ENCODE peak calls at places on chromosome X, in five cellular contexts. One of them, this sample, is unnamed.

GRCh38 chrX:17294561-17294960 is 80.4 kb upstream of the NHS start:
- DNase-seq in esophagus squamous epithelium: no peak
- DNase-seq in CD4-positive, alpha-beta T cell: no peak
- DNase-seq in fibroblast of pulmonary artery: no peak
- DNase-seq in NCI-H82: no peak
- DNase-seq in this sample: no peak

GRCh38 chrX:119990995-119991787 is 47.6 kb upstream of the NKAP start:
- DNase-seq in CD4-positive, alpha-beta T cell: no peak
- DNase-seq in esophagus squamous epithelium: no peak
- DNase-seq in NCI-H82: peak
- DNase-seq in fibroblast of pulmonary artery: no peak
- DNase-seq in this sample: no peak

GRCh38 chrX:154136627-154137161 is 7.3 kb upstream of the OPN1LW start:
- DNase-seq in fibroblast of pulmonary artery: peak
- DNase-seq in NCI-H82: peak
- DNase-seq in esophagus squamous epithelium: no peak
- DNase-seq in CD4-positive, alpha-beta T cell: peak
- DNase-seq in this sample: no peak

GRCh38 chrX:141879616-141880015 is 24.1 kb upstream of the MAGEC1 start:
- DNase-seq in esophagus squamous epithelium: no peak
- DNase-seq in CD4-positive, alpha-beta T cell: no peak
- DNase-seq in NCI-H82: peak
- DNase-seq in fibroblast of pulmonary artery: no peak
- DNase-seq in this sample: no peak

GRCh38 chrX:150558424-150558823 is 10.0 kb upstream of the MTM1 start:
- DNase-seq in esophagus squamous epithelium: no peak
- DNase-seq in fibroblast of pulmonary artery: no peak
- DNase-seq in CD4-positive, alpha-beta T cell: no peak
- DNase-seq in NCI-H82: no peak
- DNase-seq in this sample: no peak

GRCh38 chrX:140661657-140662056 is 47.9 kb upstream of the LINC00632 start:
- DNase-seq in CD4-positive, alpha-beta T cell: no peak
- DNase-seq in NCI-H82: no peak
- DNase-seq in fibroblast of pulmonary artery: no peak
- DNase-seq in esophagus squamous epithelium: no peak
- DNase-seq in this sample: no peak

GRCh38 chrX:44415639-44416386 is 72.3 kb upstream of the EFHC2 start:
- DNase-seq in NCI-H82: no peak
- DNase-seq in CD4-positive, alpha-beta T cell: no peak
- DNase-seq in esophagus squamous epithelium: no peak
- DNase-seq in fibroblast of pulmonary artery: no peak
- DNase-seq in this sample: no peak

GRCh38 chrX:71245159-71245558 is 8.8 kb downstream of the ZMYM3 start:
- DNase-seq in fibroblast of pulmonary artery: no peak
- DNase-seq in esophagus squamous epithelium: no peak
- DNase-seq in CD4-positive, alpha-beta T cell: no peak
- DNase-seq in NCI-H82: no peak
- DNase-seq in this sample: no peak

GRCh38 chrX:71996138-71996537 is 85.5 kb downstream of the NHSL2 start:
- DNase-seq in NCI-H82: no peak
- DNase-seq in CD4-positive, alpha-beta T cell: no peak
- DNase-seq in fibroblast of pulmonary artery: no peak
- DNase-seq in esophagus squamous epithelium: no peak
- DNase-seq in this sample: no peak

GRCh38 chrX:12463052-12463451 is 324.8 kb downstream of the FRMPD4 start:
- DNase-seq in fibroblast of pulmonary artery: no peak
- DNase-seq in esophagus squamous epithelium: no peak
- DNase-seq in CD4-positive, alpha-beta T cell: no peak
- DNase-seq in NCI-H82: no peak
- DNase-seq in this sample: no peak

GRCh38 chrX:110316351-110317078 is 1.4 kb downstream of the AMMECR1 start:
- DNase-seq in NCI-H82: peak
- DNase-seq in esophagus squamous epithelium: no peak
- DNase-seq in fibroblast of pulmonary artery: peak
- DNase-seq in CD4-positive, alpha-beta T cell: no peak
- DNase-seq in this sample: no peak

GRCh38 chrX:129650183-129650689 is 4.5 kb downstream of the APLN start:
- DNase-seq in CD4-positive, alpha-beta T cell: no peak
- DNase-seq in fibroblast of pulmonary artery: no peak
- DNase-seq in esophagus squamous epithelium: no peak
- DNase-seq in NCI-H82: no peak
- DNase-seq in this sample: no peak

GRCh38 chrX:9351112-9351511 is 113.7 kb upstream of the TBL1X start:
- DNase-seq in CD4-positive, alpha-beta T cell: no peak
- DNase-seq in esophagus squamous epithelium: no peak
- DNase-seq in NCI-H82: no peak
- DNase-seq in fibroblast of pulmonary artery: no peak
- DNase-seq in this sample: no peak

GRCh38 chrX:53262918-53263394 is 18.4 kb downstream of the IQSEC2 start:
- DNase-seq in NCI-H82: no peak
- DNase-seq in fibroblast of pulmonary artery: peak
- DNase-seq in esophagus squamous epithelium: no peak
- DNase-seq in CD4-positive, alpha-beta T cell: no peak
- DNase-seq in this sample: peak

GRCh38 chrX:84865113-84865512 is 138.6 kb upstream of the APOOL start:
- DNase-seq in CD4-positive, alpha-beta T cell: no peak
- DNase-seq in fibroblast of pulmonary artery: peak
- DNase-seq in NCI-H82: no peak
- DNase-seq in esophagus squamous epithelium: no peak
- DNase-seq in this sample: no peak

GRCh38 chrX:40945366-40945713 is 139.9 kb upstream of the USP9X start:
- DNase-seq in NCI-H82: no peak
- DNase-seq in esophagus squamous epithelium: no peak
- DNase-seq in CD4-positive, alpha-beta T cell: no peak
- DNase-seq in fibroblast of pulmonary artery: peak
- DNase-seq in this sample: peak

GRCh38 chrX:56788717-56789122 is 59.7 kb downstream of the NBDY start:
- DNase-seq in NCI-H82: no peak
- DNase-seq in esophagus squamous epithelium: no peak
- DNase-seq in fibroblast of pulmonary artery: peak
- DNase-seq in CD4-positive, alpha-beta T cell: no peak
- DNase-seq in this sample: no peak

GRCh38 chrX:2677764-2678163 is 13.3 kb upstream of the CD99 start:
- DNase-seq in esophagus squamous epithelium: no peak
- DNase-seq in NCI-H82: no peak
- DNase-seq in CD4-positive, alpha-beta T cell: no peak
- DNase-seq in fibroblast of pulmonary artery: peak
- DNase-seq in this sample: peak

GRCh38 chrX:39689374-39690104 is 408.2 kb downstream of the BCOR start:
- DNase-seq in fibroblast of pulmonary artery: no peak
- DNase-seq in CD4-positive, alpha-beta T cell: no peak
- DNase-seq in esophagus squamous epithelium: no peak
- DNase-seq in NCI-H82: peak
- DNase-seq in this sample: no peak

GRCh38 chrX:19765628-19766027 is 121.8 kb downstream of the SH3KBP1 start:
- DNase-seq in esophagus squamous epithelium: no peak
- DNase-seq in NCI-H82: no peak
- DNase-seq in fibroblast of pulmonary artery: no peak
- DNase-seq in CD4-positive, alpha-beta T cell: no peak
- DNase-seq in this sample: no peak

GRCh38 chrX:69063486-69063885 is 101.8 kb downstream of the PJA1 start:
- DNase-seq in esophagus squamous epithelium: no peak
- DNase-seq in fibroblast of pulmonary artery: no peak
- DNase-seq in CD4-positive, alpha-beta T cell: no peak
- DNase-seq in NCI-H82: no peak
- DNase-seq in this sample: no peak

GRCh38 chrX:79081895-79082512 is 62.5 kb upstream of the GPR174 start:
- DNase-seq in NCI-H82: peak
- DNase-seq in fibroblast of pulmonary artery: peak
- DNase-seq in esophagus squamous epithelium: no peak
- DNase-seq in CD4-positive, alpha-beta T cell: no peak
- DNase-seq in this sample: no peak

GRCh38 chrX:31223817-31224216 is 152.0 kb upstream of the FTHL17 start:
- DNase-seq in CD4-positive, alpha-beta T cell: no peak
- DNase-seq in esophagus squamous epithelium: no peak
- DNase-seq in NCI-H82: no peak
- DNase-seq in fibroblast of pulmonary artery: peak
- DNase-seq in this sample: peak

GRCh38 chrX:43661521-43662240 is 5.6 kb downstream of the MAOA start:
- DNase-seq in esophagus squamous epithelium: no peak
- DNase-seq in CD4-positive, alpha-beta T cell: no peak
- DNase-seq in fibroblast of pulmonary artery: peak
- DNase-seq in NCI-H82: no peak
- DNase-seq in this sample: no peak

GRCh38 chrX:126723881-126724280 is 95.6 kb upstream of the PRR32 start:
- DNase-seq in CD4-positive, alpha-beta T cell: no peak
- DNase-seq in NCI-H82: no peak
- DNase-seq in esophagus squamous epithelium: no peak
- DNase-seq in fibroblast of pulmonary artery: no peak
- DNase-seq in this sample: no peak

GRCh38 chrX:9948406-9948805 is 18.8 kb upstream of the CLDN34 start:
- DNase-seq in NCI-H82: no peak
- DNase-seq in fibroblast of pulmonary artery: no peak
- DNase-seq in esophagus squamous epithelium: no peak
- DNase-seq in CD4-positive, alpha-beta T cell: no peak
- DNase-seq in this sample: no peak

GRCh38 chrX:46575991-46576392 is 2.4 kb downstream of the CHST7 start:
- DNase-seq in esophagus squamous epithelium: no peak
- DNase-seq in fibroblast of pulmonary artery: peak
- DNase-seq in NCI-H82: peak
- DNase-seq in CD4-positive, alpha-beta T cell: no peak
- DNase-seq in this sample: no peak

GRCh38 chrX:3184176-3184930 is 143.1 kb downstream of the ARSF start:
- DNase-seq in fibroblast of pulmonary artery: peak
- DNase-seq in esophagus squamous epithelium: no peak
- DNase-seq in NCI-H82: no peak
- DNase-seq in CD4-positive, alpha-beta T cell: no peak
- DNase-seq in this sample: no peak

GRCh38 chrX:122934131-122934530 is 249.9 kb upstream of the GRIA3 start:
- DNase-seq in CD4-positive, alpha-beta T cell: no peak
- DNase-seq in esophagus squamous epithelium: no peak
- DNase-seq in fibroblast of pulmonary artery: no peak
- DNase-seq in NCI-H82: no peak
- DNase-seq in this sample: no peak

GRCh38 chrX:1657367-1658082 is 42.7 kb downstream of the ASMT start:
- DNase-seq in fibroblast of pulmonary artery: peak
- DNase-seq in CD4-positive, alpha-beta T cell: peak
- DNase-seq in esophagus squamous epithelium: no peak
- DNase-seq in NCI-H82: peak
- DNase-seq in this sample: peak

GRCh38 chrX:93874554-93874953 is 200.5 kb downstream of the FAM133A start:
- DNase-seq in esophagus squamous epithelium: no peak
- DNase-seq in NCI-H82: peak
- DNase-seq in fibroblast of pulmonary artery: peak
- DNase-seq in CD4-positive, alpha-beta T cell: no peak
- DNase-seq in this sample: no peak

GRCh38 chrX:136168929-136169735 is 21.8 kb downstream of the FHL1 start:
- DNase-seq in fibroblast of pulmonary artery: peak
- DNase-seq in NCI-H82: peak
- DNase-seq in CD4-positive, alpha-beta T cell: no peak
- DNase-seq in esophagus squamous epithelium: no peak
- DNase-seq in this sample: peak

GRCh38 chrX:149630681-149631292 is 805 bp downstream of the TMEM185A start:
- DNase-seq in esophagus squamous epithelium: no peak
- DNase-seq in NCI-H82: peak
- DNase-seq in CD4-positive, alpha-beta T cell: no peak
- DNase-seq in fibroblast of pulmonary artery: peak
- DNase-seq in this sample: no peak

GRCh38 chrX:16822723-16823122 is 36.5 kb downstream of the TXLNG start:
- DNase-seq in esophagus squamous epithelium: no peak
- DNase-seq in NCI-H82: no peak
- DNase-seq in fibroblast of pulmonary artery: peak
- DNase-seq in CD4-positive, alpha-beta T cell: no peak
- DNase-seq in this sample: no peak

GRCh38 chrX:46865281-46865680 is 28.4 kb downstream of the RP2 start:
- DNase-seq in esophagus squamous epithelium: no peak
- DNase-seq in NCI-H82: no peak
- DNase-seq in CD4-positive, alpha-beta T cell: no peak
- DNase-seq in fibroblast of pulmonary artery: peak
- DNase-seq in this sample: peak

GRCh38 chrX:135086197-135086854 is 34.0 kb downstream of the ETDB start:
- DNase-seq in CD4-positive, alpha-beta T cell: no peak
- DNase-seq in fibroblast of pulmonary artery: peak
- DNase-seq in esophagus squamous epithelium: no peak
- DNase-seq in NCI-H82: peak
- DNase-seq in this sample: peak

This sample was measured in NCI-H226.